ENCODE peak calls at places on chromosome 1, in eight cellular contexts. G, A, F, E, W, X, U and Q are unnamed samples.

GRCh38 chr1:28150125-28150780 is 26.2 kb downstream of the PTAFR start:
- DNase-seq in W (no peak), X (no peak), E (no peak), A (no peak), U (no peak), F (no peak), G (peak), Q (no peak)

GRCh38 chr1:153789478-153790148 is 14.4 kb downstream of the SLC27A3 start:
- DNase-seq in E (no peak), X (no peak), W (no peak), F (no peak), G (peak), A (no peak), U (no peak), Q (no peak)

GRCh38 chr1:172323666-172324065 is 96.8 kb upstream of the C1orf105 start:
- DNase-seq in E (peak), A (no peak), G (no peak), W (no peak), U (no peak), F (no peak), X (no peak), Q (no peak)

GRCh38 chr1:117627562-117628165 is 21.8 kb downstream of the TENT5C start:
- DNase-seq in E (no peak), W (no peak), G (no peak), X (no peak), U (no peak), F (no peak), A (no peak), Q (no peak)

GRCh38 chr1:181036107-181036843 is 2.5 kb downstream of the MR1 start:
- DNase-seq in F (no peak), A (no peak), G (no peak), U (no peak), E (no peak), X (no peak), W (no peak), Q (no peak)

GRCh38 chr1:234933475-234933874 is 195.2 kb downstream of the TOMM20 start:
- DNase-seq in G (no peak), A (no peak), F (no peak), W (no peak), X (no peak), U (peak), E (peak), Q (no peak)

GRCh38 chr1:119771016-119771415 is 2.3 kb upstream of the HMGCS2 start:
- DNase-seq in E (no peak), W (no peak), G (no peak), X (no peak), U (no peak), A (no peak), F (no peak), Q (peak)

GRCh38 chr1:179883739-179884138 is 1.7 kb downstream of the TOR1AIP1 start:
- DNase-seq in U (no peak), A (peak), F (no peak), X (peak), E (no peak), W (no peak), G (no peak), Q (peak)

GRCh38 chr1:60169206-60169605 is 95.6 kb upstream of the C1orf87 start:
- DNase-seq in E (peak), W (no peak), U (no peak), F (no peak), G (no peak), A (no peak), X (no peak), Q (no peak)